ENCODE peak calls at places on chromosomes 3 and 15, in ten cellular contexts. One of them, this sample, is unnamed.
A peak's percentile ranks its signal among the peaks of the same experiment; 100 is the strongest.

GRCh38 chr15:60518511-60518910 is 39.6 kb upstream of the ICE2 start:
- DNase-seq in stimulated activated CD8-positive, alpha-beta memory T cell treated with anti-CD3 and anti-CD28 coated beads, Interleukin-4, amount 100 ng/mL, for 4 hours: no peak
- DNase-seq in head of caudate nucleus: no peak
- DNase-seq in AG09309: no peak
- DNase-seq in fibroblast of the conjunctiva: no peak
- DNase-seq in GM13976: no peak
- DNase-seq in kidney epithelial cell: no peak
- DNase-seq in T-helper 2 cell: no peak
- DNase-seq in heart left ventricle: no peak
- DNase-seq in stimulated activated CD4-positive, alpha-beta T cell treated with anti-CD3 and anti-CD28 coated beads, Interleukin-1b, Interleukin-23, amount 100 ng/mL, for 48 hours: no peak
- DNase-seq in this sample: no peak

GRCh38 chr15:62440310-62440709 is 275.2 kb upstream of the C2CD4B start:
- DNase-seq in heart left ventricle: no peak
- DNase-seq in fibroblast of the conjunctiva: no peak
- DNase-seq in stimulated activated CD8-positive, alpha-beta memory T cell treated with anti-CD3 and anti-CD28 coated beads, Interleukin-4, amount 100 ng/mL, for 4 hours: no peak
- DNase-seq in AG09309: no peak
- DNase-seq in head of caudate nucleus: no peak
- DNase-seq in kidney epithelial cell: no peak
- DNase-seq in T-helper 2 cell: no peak
- DNase-seq in stimulated activated CD4-positive, alpha-beta T cell treated with anti-CD3 and anti-CD28 coated beads, Interleukin-1b, Interleukin-23, amount 100 ng/mL, for 48 hours: no peak
- DNase-seq in GM13976: no peak
- DNase-seq in this sample: no peak

GRCh38 chr3:36546196-36546595 is 165.9 kb downstream of the STAC start:
- DNase-seq in fibroblast of the conjunctiva: no peak
- DNase-seq in kidney epithelial cell: no peak
- DNase-seq in AG09309: no peak
- DNase-seq in head of caudate nucleus: no peak
- DNase-seq in heart left ventricle: no peak
- DNase-seq in stimulated activated CD8-positive, alpha-beta memory T cell treated with anti-CD3 and anti-CD28 coated beads, Interleukin-4, amount 100 ng/mL, for 4 hours: no peak
- DNase-seq in stimulated activated CD4-positive, alpha-beta T cell treated with anti-CD3 and anti-CD28 coated beads, Interleukin-1b, Interleukin-23, amount 100 ng/mL, for 48 hours: no peak
- DNase-seq in GM13976: no peak
- DNase-seq in T-helper 2 cell: no peak
- DNase-seq in this sample: no peak

GRCh38 chr3:4830586-4830914 is 148.7 kb upstream of the BHLHE40 start:
- DNase-seq in heart left ventricle: no peak
- DNase-seq in stimulated activated CD4-positive, alpha-beta T cell treated with anti-CD3 and anti-CD28 coated beads, Interleukin-1b, Interleukin-23, amount 100 ng/mL, for 48 hours: no peak
- DNase-seq in fibroblast of the conjunctiva: no peak
- DNase-seq in AG09309: no peak
- DNase-seq in GM13976: no peak
- DNase-seq in head of caudate nucleus: no peak
- DNase-seq in stimulated activated CD8-positive, alpha-beta memory T cell treated with anti-CD3 and anti-CD28 coated beads, Interleukin-4, amount 100 ng/mL, for 4 hours: no peak
- DNase-seq in T-helper 2 cell: no peak
- DNase-seq in kidney epithelial cell: no peak
- DNase-seq in this sample: no peak

GRCh38 chr15:40242671-40243070 is 3.8 kb downstream of the PAK6 start:
- DNase-seq in AG09309: no peak
- DNase-seq in fibroblast of the conjunctiva: no peak
- DNase-seq in GM13976: no peak
- DNase-seq in T-helper 2 cell: no peak
- DNase-seq in stimulated activated CD8-positive, alpha-beta memory T cell treated with anti-CD3 and anti-CD28 coated beads, Interleukin-4, amount 100 ng/mL, for 4 hours: no peak
- DNase-seq in kidney epithelial cell: no peak
- DNase-seq in head of caudate nucleus: no peak
- DNase-seq in heart left ventricle: no peak
- DNase-seq in stimulated activated CD4-positive, alpha-beta T cell treated with anti-CD3 and anti-CD28 coated beads, Interleukin-1b, Interleukin-23, amount 100 ng/mL, for 48 hours: no peak
- DNase-seq in this sample: no peak

GRCh38 chr3:46209751-46210470 is 1.8 kb upstream of the CCR1 start:
- DNase-seq in T-helper 2 cell: no peak
- DNase-seq in fibroblast of the conjunctiva: no peak
- DNase-seq in kidney epithelial cell: no peak
- DNase-seq in GM13976: no peak
- DNase-seq in AG09309: no peak
- DNase-seq in stimulated activated CD8-positive, alpha-beta memory T cell treated with anti-CD3 and anti-CD28 coated beads, Interleukin-4, amount 100 ng/mL, for 4 hours: no peak
- DNase-seq in heart left ventricle: no peak
- DNase-seq in head of caudate nucleus: no peak
- DNase-seq in stimulated activated CD4-positive, alpha-beta T cell treated with anti-CD3 and anti-CD28 coated beads, Interleukin-1b, Interleukin-23, amount 100 ng/mL, for 48 hours: no peak
- DNase-seq in this sample: no peak

GRCh38 chr15:41675337-41675736 is 15.1 kb downstream of the MGA start:
- DNase-seq in T-helper 2 cell: no peak
- DNase-seq in fibroblast of the conjunctiva: no peak
- DNase-seq in kidney epithelial cell: no peak
- DNase-seq in head of caudate nucleus: no peak
- DNase-seq in GM13976: no peak
- DNase-seq in heart left ventricle: no peak
- DNase-seq in AG09309: no peak
- DNase-seq in stimulated activated CD8-positive, alpha-beta memory T cell treated with anti-CD3 and anti-CD28 coated beads, Interleukin-4, amount 100 ng/mL, for 4 hours: no peak
- DNase-seq in stimulated activated CD4-positive, alpha-beta T cell treated with anti-CD3 and anti-CD28 coated beads, Interleukin-1b, Interleukin-23, amount 100 ng/mL, for 48 hours: no peak
- DNase-seq in this sample: no peak

GRCh38 chr3:192207661-192208060 is 519.7 kb downstream of the FGF12 start:
- DNase-seq in T-helper 2 cell: no peak
- DNase-seq in kidney epithelial cell: no peak
- DNase-seq in head of caudate nucleus: no peak
- DNase-seq in AG09309: no peak
- DNase-seq in stimulated activated CD8-positive, alpha-beta memory T cell treated with anti-CD3 and anti-CD28 coated beads, Interleukin-4, amount 100 ng/mL, for 4 hours: no peak
- DNase-seq in GM13976: no peak
- DNase-seq in heart left ventricle: peak; percentile 24
- DNase-seq in stimulated activated CD4-positive, alpha-beta T cell treated with anti-CD3 and anti-CD28 coated beads, Interleukin-1b, Interleukin-23, amount 100 ng/mL, for 48 hours: no peak
- DNase-seq in fibroblast of the conjunctiva: no peak
- DNase-seq in this sample: no peak

GRCh38 chr3:14606663-14607339 is 44.8 kb upstream of the CCDC174 start:
- DNase-seq in kidney epithelial cell: no peak
- DNase-seq in stimulated activated CD8-positive, alpha-beta memory T cell treated with anti-CD3 and anti-CD28 coated beads, Interleukin-4, amount 100 ng/mL, for 4 hours: no peak
- DNase-seq in fibroblast of the conjunctiva: no peak
- DNase-seq in head of caudate nucleus: no peak
- DNase-seq in T-helper 2 cell: no peak
- DNase-seq in heart left ventricle: no peak
- DNase-seq in AG09309: no peak
- DNase-seq in GM13976: no peak
- DNase-seq in stimulated activated CD4-positive, alpha-beta T cell treated with anti-CD3 and anti-CD28 coated beads, Interleukin-1b, Interleukin-23, amount 100 ng/mL, for 48 hours: no peak
- DNase-seq in this sample: no peak

GRCh38 chr3:12878026-12878636 is 36.8 kb upstream of the RPL32 start:
- DNase-seq in head of caudate nucleus: no peak
- DNase-seq in kidney epithelial cell: no peak
- DNase-seq in heart left ventricle: no peak
- DNase-seq in GM13976: no peak
- DNase-seq in AG09309: no peak
- DNase-seq in stimulated activated CD4-positive, alpha-beta T cell treated with anti-CD3 and anti-CD28 coated beads, Interleukin-1b, Interleukin-23, amount 100 ng/mL, for 48 hours: no peak
- DNase-seq in fibroblast of the conjunctiva: no peak
- DNase-seq in stimulated activated CD8-positive, alpha-beta memory T cell treated with anti-CD3 and anti-CD28 coated beads, Interleukin-4, amount 100 ng/mL, for 4 hours: no peak
- DNase-seq in T-helper 2 cell: no peak
- DNase-seq in this sample: no peak

GRCh38 chr3:152159328-152159727 is 109.4 kb upstream of the MBNL1 start:
- DNase-seq in stimulated activated CD8-positive, alpha-beta memory T cell treated with anti-CD3 and anti-CD28 coated beads, Interleukin-4, amount 100 ng/mL, for 4 hours: no peak
- DNase-seq in head of caudate nucleus: no peak
- DNase-seq in stimulated activated CD4-positive, alpha-beta T cell treated with anti-CD3 and anti-CD28 coated beads, Interleukin-1b, Interleukin-23, amount 100 ng/mL, for 48 hours: no peak
- DNase-seq in T-helper 2 cell: no peak
- DNase-seq in GM13976: no peak
- DNase-seq in fibroblast of the conjunctiva: peak; percentile 49
- DNase-seq in AG09309: peak; percentile 73
- DNase-seq in kidney epithelial cell: peak; percentile 29
- DNase-seq in heart left ventricle: no peak
- DNase-seq in this sample: no peak

GRCh38 chr3:109806929-109807328 is 469.6 kb upstream of the DPPA4 start:
- DNase-seq in T-helper 2 cell: no peak
- DNase-seq in heart left ventricle: no peak
- DNase-seq in GM13976: no peak
- DNase-seq in head of caudate nucleus: no peak
- DNase-seq in stimulated activated CD8-positive, alpha-beta memory T cell treated with anti-CD3 and anti-CD28 coated beads, Interleukin-4, amount 100 ng/mL, for 4 hours: no peak
- DNase-seq in kidney epithelial cell: no peak
- DNase-seq in AG09309: no peak
- DNase-seq in stimulated activated CD4-positive, alpha-beta T cell treated with anti-CD3 and anti-CD28 coated beads, Interleukin-1b, Interleukin-23, amount 100 ng/mL, for 48 hours: peak; percentile 26
- DNase-seq in fibroblast of the conjunctiva: no peak
- DNase-seq in this sample: no peak

GRCh38 chr3:10470120-10470665 is 35.2 kb downstream of the ATP2B2 start:
- DNase-seq in AG09309: no peak
- DNase-seq in head of caudate nucleus: no peak
- DNase-seq in stimulated activated CD4-positive, alpha-beta T cell treated with anti-CD3 and anti-CD28 coated beads, Interleukin-1b, Interleukin-23, amount 100 ng/mL, for 48 hours: no peak
- DNase-seq in heart left ventricle: no peak
- DNase-seq in fibroblast of the conjunctiva: no peak
- DNase-seq in kidney epithelial cell: no peak
- DNase-seq in stimulated activated CD8-positive, alpha-beta memory T cell treated with anti-CD3 and anti-CD28 coated beads, Interleukin-4, amount 100 ng/mL, for 4 hours: no peak
- DNase-seq in T-helper 2 cell: no peak
- DNase-seq in GM13976: no peak
- DNase-seq in this sample: no peak

GRCh38 chr15:77864211-77865105 is 213.1 kb downstream of the TBC1D2B start:
- DNase-seq in AG09309: no peak
- DNase-seq in T-helper 2 cell: no peak
- DNase-seq in head of caudate nucleus: no peak
- DNase-seq in kidney epithelial cell: no peak
- DNase-seq in fibroblast of the conjunctiva: no peak
- DNase-seq in stimulated activated CD4-positive, alpha-beta T cell treated with anti-CD3 and anti-CD28 coated beads, Interleukin-1b, Interleukin-23, amount 100 ng/mL, for 48 hours: no peak
- DNase-seq in stimulated activated CD8-positive, alpha-beta memory T cell treated with anti-CD3 and anti-CD28 coated beads, Interleukin-4, amount 100 ng/mL, for 4 hours: no peak
- DNase-seq in heart left ventricle: no peak
- DNase-seq in GM13976: no peak
- DNase-seq in this sample: peak; percentile 33

GRCh38 chr15:73924258-73924921 is 1.9 kb upstream of the LOXL1 start:
- DNase-seq in stimulated activated CD8-positive, alpha-beta memory T cell treated with anti-CD3 and anti-CD28 coated beads, Interleukin-4, amount 100 ng/mL, for 4 hours: no peak
- DNase-seq in heart left ventricle: no peak
- DNase-seq in kidney epithelial cell: no peak
- DNase-seq in fibroblast of the conjunctiva: peak; percentile 88
- DNase-seq in GM13976: no peak
- DNase-seq in AG09309: peak; percentile 50
- DNase-seq in head of caudate nucleus: no peak
- DNase-seq in T-helper 2 cell: no peak
- DNase-seq in stimulated activated CD4-positive, alpha-beta T cell treated with anti-CD3 and anti-CD28 coated beads, Interleukin-1b, Interleukin-23, amount 100 ng/mL, for 48 hours: peak; percentile 31
- DNase-seq in this sample: no peak

GRCh38 chr3:195003893-195004289 is 267.1 kb downstream of the XXYLT1 start:
- DNase-seq in kidney epithelial cell: no peak
- DNase-seq in T-helper 2 cell: no peak
- DNase-seq in head of caudate nucleus: no peak
- DNase-seq in stimulated activated CD8-positive, alpha-beta memory T cell treated with anti-CD3 and anti-CD28 coated beads, Interleukin-4, amount 100 ng/mL, for 4 hours: no peak
- DNase-seq in stimulated activated CD4-positive, alpha-beta T cell treated with anti-CD3 and anti-CD28 coated beads, Interleukin-1b, Interleukin-23, amount 100 ng/mL, for 48 hours: no peak
- DNase-seq in heart left ventricle: no peak
- DNase-seq in AG09309: no peak
- DNase-seq in fibroblast of the conjunctiva: no peak
- DNase-seq in GM13976: no peak
- DNase-seq in this sample: no peak

GRCh38 chr3:23241256-23241655 is 38.1 kb downstream of the UBE2E2 start:
- DNase-seq in kidney epithelial cell: no peak
- DNase-seq in GM13976: no peak
- DNase-seq in fibroblast of the conjunctiva: no peak
- DNase-seq in stimulated activated CD4-positive, alpha-beta T cell treated with anti-CD3 and anti-CD28 coated beads, Interleukin-1b, Interleukin-23, amount 100 ng/mL, for 48 hours: no peak
- DNase-seq in head of caudate nucleus: peak; percentile 40
- DNase-seq in T-helper 2 cell: no peak
- DNase-seq in AG09309: no peak
- DNase-seq in heart left ventricle: no peak
- DNase-seq in stimulated activated CD8-positive, alpha-beta memory T cell treated with anti-CD3 and anti-CD28 coated beads, Interleukin-4, amount 100 ng/mL, for 4 hours: no peak
- DNase-seq in this sample: no peak

GRCh38 chr3:65605876-65606432 is 432.8 kb downstream of the MAGI1 start:
- DNase-seq in fibroblast of the conjunctiva: no peak
- DNase-seq in T-helper 2 cell: no peak
- DNase-seq in AG09309: no peak
- DNase-seq in heart left ventricle: no peak
- DNase-seq in head of caudate nucleus: no peak
- DNase-seq in kidney epithelial cell: no peak
- DNase-seq in GM13976: no peak
- DNase-seq in stimulated activated CD4-positive, alpha-beta T cell treated with anti-CD3 and anti-CD28 coated beads, Interleukin-1b, Interleukin-23, amount 100 ng/mL, for 48 hours: no peak
- DNase-seq in stimulated activated CD8-positive, alpha-beta memory T cell treated with anti-CD3 and anti-CD28 coated beads, Interleukin-4, amount 100 ng/mL, for 4 hours: no peak
- DNase-seq in this sample: no peak